ENCODE peak calls at places on chromosomes 16 and 17, in nine cellular contexts. X is upper lobe of left lung, Q is upper lobe of right lung, A is WERI-Rb-1, D is cardiac muscle cell, G is IMR-90, L is right atrium auricular region, K is neural progenitor cell, S is pancreas. P is an unnamed sample.

GRCh38 chr16:67884684-67885083 is at the start of gene NRN1L:
- DNase-seq in X (peak; percentile 83), Q (peak; percentile 91), A (peak; percentile 92), D (peak; percentile 95), G (peak; percentile 89), L (peak; percentile 91), K (peak; percentile 94), S (no peak), P (peak; percentile 86)

GRCh38 chr17:76345377-76345945 is 8.3 kb downstream of the PRPSAP1 start:
- DNase-seq in X (no peak), Q (no peak), A (no peak), D (no peak), G (peak; percentile 23), L (no peak), K (no peak), S (no peak), P (peak; percentile 10)

GRCh38 chr16:29809031-29809747 is 2.8 kb upstream of the PRRT2 start:
- DNase-seq in X (no peak), Q (peak; percentile 65), A (no peak), D (no peak), G (no peak), L (no peak), K (no peak), S (peak; percentile 85), P (no peak)

GRCh38 chr17:42251115-42251514 is 25.1 kb downstream of the STAT5B start:
- DNase-seq in X (no peak), Q (no peak), A (no peak), D (peak; percentile 70), G (no peak), L (no peak), K (no peak), S (no peak), P (no peak)

GRCh38 chr16:265711-266110 is 10.0 kb downstream of the RGS11 start:
- DNase-seq in X (no peak), Q (no peak), A (no peak), D (no peak), G (no peak), L (no peak), K (no peak), S (no peak), P (no peak)

GRCh38 chr16:59053911-59054310 is 319.8 kb upstream of the GOT2 start:
- DNase-seq in X (no peak), Q (no peak), A (no peak), D (no peak), G (no peak), L (no peak), K (no peak), S (no peak), P (no peak)

GRCh38 chr16:78957328-78958100 is 643.0 kb downstream of the MAF start:
- DNase-seq in X (no peak), Q (no peak), A (no peak), D (no peak), G (no peak), L (no peak), K (peak; percentile 88), S (no peak), P (no peak)

GRCh38 chr16:12833939-12834338 is 30.3 kb upstream of the CPPED1 start:
- DNase-seq in X (no peak), Q (no peak), A (peak; percentile 15), D (no peak), G (no peak), L (no peak), K (peak; percentile 16), S (no peak), P (no peak)

GRCh38 chr16:27230562-27230991 is 27.3 kb downstream of the KDM8 start:
- DNase-seq in X (no peak), Q (no peak), A (no peak), D (no peak), G (no peak), L (no peak), K (no peak), S (no peak), P (peak; percentile 54)

GRCh38 chr17:27396941-27397340 is 59.3 kb upstream of the KSR1 start:
- DNase-seq in X (peak; percentile 42), Q (no peak), A (no peak), D (peak; percentile 74), G (peak; percentile 42), L (no peak), K (no peak), S (no peak), P (no peak)

DNA sequence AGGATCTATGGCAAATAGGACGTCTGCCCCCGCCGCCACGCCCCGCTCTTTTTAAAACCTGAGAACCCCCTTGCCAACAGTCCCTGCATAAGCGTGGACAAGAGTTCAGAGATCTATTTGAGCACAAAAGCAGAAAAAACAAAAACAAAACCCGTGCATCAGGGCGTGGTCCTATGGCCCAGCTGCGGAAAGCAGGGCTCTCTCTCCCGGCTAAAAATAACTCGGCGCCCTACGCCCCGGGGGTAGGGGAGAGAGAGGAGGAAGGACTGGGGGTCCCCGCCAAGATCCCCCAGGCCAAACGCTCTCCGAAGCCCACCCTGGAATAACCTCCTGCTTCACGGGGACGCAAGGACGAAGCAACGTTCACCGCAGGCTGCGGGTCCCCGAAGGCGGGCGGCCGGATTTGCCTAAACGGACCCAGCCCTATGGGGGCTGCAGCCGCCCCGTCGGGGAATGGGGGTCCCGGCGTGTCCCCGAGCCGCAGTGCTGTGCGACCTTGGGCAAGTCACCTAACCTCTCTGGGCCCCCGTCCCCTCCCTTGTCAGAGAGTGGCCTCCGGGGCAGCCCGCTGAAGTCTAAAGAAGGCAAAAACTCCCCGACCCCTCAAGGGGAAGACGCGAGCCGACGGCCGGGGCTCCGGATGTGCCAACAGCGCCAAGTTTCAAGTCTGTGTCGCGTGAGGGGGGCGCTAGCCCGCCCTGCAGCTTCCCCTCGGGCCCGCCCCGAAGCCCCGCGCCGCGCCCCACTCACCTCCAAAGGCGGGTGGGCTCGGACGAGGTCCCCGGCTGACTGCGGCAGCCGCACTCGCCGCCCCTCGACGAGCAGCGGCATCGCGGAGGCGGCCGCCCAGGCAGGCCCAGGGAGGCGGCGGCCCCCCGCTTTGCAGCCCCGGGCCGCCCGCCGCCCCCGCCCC is 477 bp downstream of the NTAN1 start:
- DNase-seq in X (peak; percentile 58), Q (no peak), A (peak; percentile 53), D (no peak), G (peak; percentile 23), L (peak; percentile 59), K (peak; percentile 11), S (peak; percentile 85), P (peak; percentile 71)
- TF ChIP-seq CTCF in X (no peak), Q (no peak), A (peak; percentile 38), D (no peak), G (peak; percentile 7), L (no peak), K (peak; percentile 39), S (no peak), P (peak; percentile 11)

GRCh38 chr17:78399028-78399692 is 20.7 kb downstream of the PGS1 start:
- DNase-seq in X (no peak), Q (no peak), A (no peak), D (no peak), G (no peak), L (no peak), K (no peak), S (peak; percentile 37), P (no peak)
- H3K36me3 ChIP-seq in X (peaks cover 90% of the 10 kb centered on the region), Q (peaks cover 97% of the 10 kb centered on the region), A (peaks cover 93% of the 10 kb centered on the region), D (peaks cover 33% of the 10 kb centered on the region), G (peaks cover 75% of the 10 kb centered on the region), L (peaks cover 45% of the 10 kb centered on the region), K (no peaks in the 10 kb centered on the region), S (peaks cover 11% of the 10 kb centered on the region), P (peaks cover 95% of the 10 kb centered on the region)

GRCh38 chr17:63774141-63774981 is at the start of gene DDX42:
- DNase-seq in X (peak; percentile 90), Q (peak; percentile 94), A (peak; percentile 96), D (peak; percentile 70), G (peak; percentile 54), L (peak; percentile 89), K (peak; percentile 95), S (peak; percentile 94), P (peak; percentile 91)
- TF ChIP-seq CTCF in X (no peak), Q (no peak), A (no peak), D (peak; percentile 29), G (peak; percentile 7), L (peak; percentile 16), K (peak; percentile 42), S (no peak), P (peak; percentile 13)

GRCh38 chr17:80791758-80792284 is 199.8 kb upstream of the CHMP6 start:
- DNase-seq in X (peak; percentile 34), Q (no peak), A (no peak), D (peak; percentile 93), G (peak; percentile 100), L (peak; percentile 91), K (no peak), S (no peak), P (no peak)

GRCh38 chr17:80793421-80793820 is 198.2 kb upstream of the CHMP6 start:
- DNase-seq in X (no peak), Q (no peak), A (no peak), D (no peak), G (no peak), L (no peak), K (no peak), S (peak; percentile 35), P (no peak)

GRCh38 chr17:80793851-80794267 is 197.8 kb upstream of the CHMP6 start:
- DNase-seq in X (no peak), Q (no peak), A (no peak), D (peak; percentile 69), G (peak; percentile 85), L (no peak), K (no peak), S (no peak), P (no peak)

GRCh38 chr17:80790981-80791742 is 200.5 kb upstream of the CHMP6 start:
- DNase-seq in X (no peak), Q (no peak), A (no peak), D (no peak), G (no peak), L (no peak), K (no peak), S (no peak), P (no peak)

GRCh38 chr17:80792373-80792781 is 199.3 kb upstream of the CHMP6 start:
- DNase-seq in X (no peak), Q (no peak), A (no peak), D (peak; percentile 32), G (peak; percentile 56), L (no peak), K (no peak), S (no peak), P (no peak)
- H3K36me3 ChIP-seq in X (no peaks in the 10 kb centered on the region), Q (no peaks in the 10 kb centered on the region), A (peaks cover 36% of the 10 kb centered on the region), D (no peaks in the 10 kb centered on the region), G (no peaks in the 10 kb centered on the region), L (no peaks in the 10 kb centered on the region), K (no peaks in the 10 kb centered on the region), S (no peaks in the 10 kb centered on the region), P (peaks cover 7% of the 10 kb centered on the region)

GRCh38 chr17:52297230-52298010 is 138.9 kb upstream of the CA10 start:
- DNase-seq in X (no peak), Q (no peak), A (peak; percentile 20), D (no peak), G (no peak), L (no peak), K (peak; percentile 5), S (no peak), P (no peak)
- TF ChIP-seq CTCF in X (no peak), Q (no peak), A (peak; percentile 50), D (no peak), G (no peak), L (no peak), K (peak; percentile 27), S (no peak), P (no peak)